ENCODE peak calls at places on chromosomes 11 and 22, in four cellular contexts. G, T, J and H are unnamed samples.

GRCh38 chr11:119094816-119095065 is 6.9 kb downstream of the DPAGT1 start:
- DNase-seq in G (peak; percentile 68), T (peak; percentile 72), J (peak; percentile 68), H (peak; percentile 82)

GRCh38 chr11:62544521-62545436 is 1.8 kb downstream of the AHNAK start:
- DNase-seq in G (no peak), T (peak; percentile 50), J (no peak), H (peak; percentile 31)

GRCh38 chr22:29478326-29479276 is 1.4 kb upstream of the NEFH start:
- DNase-seq in G (no peak), T (no peak), J (peak; percentile 71), H (no peak)

GRCh38 chr11:126968915-126969314 is 31.7 kb downstream of the KIRREL3 start:
- DNase-seq in G (peak; percentile 45), T (no peak), J (peak; percentile 89), H (no peak)

GRCh38 chr11:41237386-41237785 is 222.1 kb downstream of the LRRC4C start:
- DNase-seq in G (no peak), T (no peak), J (peak; percentile 70), H (no peak)

GRCh38 chr22:16815073-16815472 is 10.1 kb downstream of the XKR3 start:
- DNase-seq in G (no peak), T (no peak), J (no peak), H (no peak)

GRCh38 chr22:47161631-47162030 is 399.2 kb downstream of the TBC1D22A start:
- DNase-seq in G (no peak), T (no peak), J (no peak), H (no peak)

GRCh38 chr11:95443386-95443785 is 212.4 kb upstream of the SESN3 start:
- DNase-seq in G (peak; percentile 95), T (no peak), J (no peak), H (no peak)

GRCh38 chr11:116366980-116367640 is 405.7 kb downstream of the BUD13 start:
- DNase-seq in G (no peak), T (no peak), J (peak; percentile 75), H (peak; percentile 44)

GRCh38 chr11:67392182-67392715 is 463 bp downstream of the RAD9A start:
- DNase-seq in G (peak; percentile 9), T (peak; percentile 15), J (no peak), H (peak; percentile 43)

GRCh38 chr22:38721551-38721950 is 15.8 kb downstream of the GTPBP1 start:
- DNase-seq in G (no peak), T (no peak), J (no peak), H (no peak)

GRCh38 chr22:38727123-38727522 is 21.4 kb downstream of the GTPBP1 start:
- DNase-seq in G (peak; percentile 2), T (no peak), J (no peak), H (no peak)

GRCh38 chr22:38725900-38726655 is 20.3 kb downstream of the GTPBP1 start:
- DNase-seq in G (peak; percentile 2), T (no peak), J (no peak), H (no peak)

GRCh38 chr22:38724926-38725571 is 19.3 kb downstream of the GTPBP1 start:
- DNase-seq in G (peak; percentile 56), T (peak; percentile 50), J (peak; percentile 71), H (no peak)

DNA sequence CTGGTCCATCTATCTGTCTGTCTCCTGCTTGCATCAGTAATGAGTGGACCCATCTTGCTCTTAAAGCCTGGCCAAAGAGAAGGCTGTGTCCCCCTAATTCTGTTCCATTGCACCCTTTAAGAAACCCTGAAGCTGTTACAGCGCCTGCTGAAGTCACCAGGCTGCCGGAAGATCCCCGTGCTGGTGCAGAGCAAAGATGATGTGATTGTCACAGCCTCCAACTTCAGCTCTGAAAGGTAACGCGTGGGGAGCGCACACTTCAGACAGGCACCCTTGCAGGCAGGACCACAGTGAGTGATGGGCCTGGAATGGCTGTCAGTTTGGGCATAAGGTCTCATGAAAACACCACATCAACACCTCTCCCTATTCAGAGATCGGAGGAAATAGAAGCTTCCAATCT is 18.4 kb downstream of the GTPBP1 start:
- DNase-seq in G (no peak), T (no peak), J (no peak), H (no peak)
- H3K27ac ChIP-seq in G (no peak overlapping the region), T (no peak overlapping the region), J (no peak overlapping the region), H (no peak overlapping the region)

DNA sequence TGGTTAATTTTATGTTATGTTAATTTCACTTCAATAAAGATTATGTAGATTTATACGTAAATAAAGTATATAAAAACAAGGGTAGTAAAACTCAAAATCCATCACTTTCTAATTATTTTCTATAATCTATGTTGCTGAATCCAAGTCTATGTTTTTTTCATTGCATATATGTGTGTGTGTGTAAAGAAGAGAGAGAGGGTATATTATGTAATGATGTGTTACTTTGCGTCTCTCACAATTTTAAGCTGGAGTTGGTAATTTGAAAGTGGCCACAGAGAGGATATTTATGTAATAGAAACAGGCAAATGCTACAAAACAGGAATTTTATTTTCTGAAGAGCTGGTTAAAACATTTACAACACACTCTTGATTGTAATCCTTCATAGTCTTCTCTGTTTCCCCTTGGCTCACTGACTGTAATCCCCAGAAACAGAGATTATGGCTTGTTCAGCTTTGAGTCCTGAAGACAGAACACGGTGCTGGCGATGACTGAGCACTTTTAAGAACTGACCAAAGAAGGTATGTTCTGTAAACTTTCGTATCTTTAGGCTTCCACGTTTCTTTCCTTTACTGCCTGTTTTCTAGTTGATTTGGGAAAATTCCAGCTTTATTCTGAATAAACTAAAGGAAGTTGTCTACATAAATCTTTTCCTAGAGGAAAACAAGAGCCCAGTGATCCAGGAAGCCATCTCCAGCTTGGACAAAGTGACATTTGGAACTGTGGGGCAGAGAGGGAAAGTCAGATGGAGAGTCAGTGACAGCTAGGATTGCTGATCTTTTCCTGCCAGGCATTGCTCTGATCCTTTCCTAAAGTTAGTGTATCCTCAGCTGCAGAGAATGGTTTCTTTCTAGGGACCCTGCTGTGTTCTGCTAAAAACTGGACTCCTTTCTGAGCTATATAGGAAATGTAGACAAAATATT is 43.5 kb downstream of the OR2AG2 start:
- DNase-seq in G (no peak), T (no peak), J (no peak), H (no peak)
- H3K4me3 ChIP-seq in G (no peak overlapping the region), T (no peak overlapping the region), J (no peak overlapping the region), H (no peak overlapping the region)

GRCh38 chr22:39819429-39819828 is 74.1 kb downstream of the ENTHD1 start:
- DNase-seq in G (no peak), T (no peak), J (no peak), H (no peak)

GRCh38 chr22:39820266-39820665 is 73.3 kb downstream of the ENTHD1 start:
- DNase-seq in G (no peak), T (peak; percentile 65), J (no peak), H (no peak)

GRCh38 chr22:39814899-39815298 is 78.7 kb downstream of the ENTHD1 start:
- DNase-seq in G (no peak), T (peak; percentile 35), J (no peak), H (no peak)

GRCh38 chr22:39818050-39818449 is 75.5 kb downstream of the ENTHD1 start:
- DNase-seq in G (no peak), T (no peak), J (no peak), H (no peak)

DNA sequence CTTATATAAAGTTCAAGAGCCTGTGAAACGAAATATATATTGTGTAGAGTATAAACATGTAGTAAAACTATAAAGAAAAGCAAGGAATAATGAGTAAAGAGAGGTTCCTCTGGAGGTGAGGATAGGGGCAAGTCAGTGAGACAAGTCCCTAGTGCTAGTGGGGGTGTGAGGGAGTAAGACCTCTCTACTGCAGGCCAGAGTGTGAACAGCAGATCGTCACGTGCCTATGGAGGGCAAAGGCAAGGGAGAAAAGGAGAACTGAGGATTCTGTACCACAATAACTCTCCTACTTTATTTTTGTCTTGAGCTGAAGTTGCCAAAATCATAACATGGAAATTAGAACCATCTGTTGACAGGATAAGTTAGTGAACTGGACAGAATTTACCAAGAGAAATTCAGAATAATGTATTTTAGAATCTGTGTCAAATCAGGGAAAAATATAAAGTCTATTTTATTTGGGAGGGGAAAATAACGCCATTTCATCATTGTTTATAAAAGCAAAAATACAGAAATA is 77.6 kb downstream of the ENTHD1 start:
- DNase-seq in G (no peak), T (no peak), J (peak; percentile 26), H (no peak)
- H3F3A ChIP-seq in G (no peaks in the 10 kb centered on the region), T (no peaks in the 10 kb centered on the region), J (no peaks in the 10 kb centered on the region), H (no peaks in the 10 kb centered on the region)

DNA sequence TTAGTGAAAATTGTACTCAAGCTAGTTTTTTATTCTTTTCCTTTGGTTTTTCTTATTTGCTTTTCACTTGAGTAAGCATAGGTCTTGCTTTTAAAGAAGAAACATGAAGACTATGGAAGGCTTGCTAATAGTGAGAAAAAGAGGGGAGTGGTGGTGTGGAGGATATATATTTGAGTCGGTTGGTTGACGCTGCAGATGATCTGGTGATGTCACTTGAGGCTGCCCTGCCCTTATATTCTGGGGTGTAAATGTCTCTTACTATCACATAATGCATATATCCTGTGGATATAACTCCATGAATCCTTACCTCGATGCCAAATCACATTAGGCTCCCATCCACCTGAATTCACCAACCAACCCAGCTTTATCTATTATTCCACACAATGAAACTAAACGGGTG is 2.9 kb downstream of the GRIA4 start:
- DNase-seq in G (no peak), T (no peak), J (no peak), H (no peak)
- H3K27ac ChIP-seq in G (no peak overlapping the region), T (no peak overlapping the region), J (peak overlapping the region; percentile 87), H (no peak overlapping the region)